ENCODE peak calls at places on chromosomes 5 and 9, in ten cellular contexts. J is Karpas-422; H is cardiac muscle cell; W is coronary artery; O is endodermal cell; B is psoas muscle; P is CD8-positive, alpha-beta T cell; K is MM.1S; G is foreskin keratinocyte; V is caudate nucleus. E is an unnamed sample.

GRCh38 chr5:138664276-138664943 is 88.8 kb upstream of the CTNNA1 start:
- DNase-seq in B (no peak), P (no peak), J (peak), G (peak), V (peak), K (no peak), W (no peak), H (peak), O (no peak), E (no peak)

GRCh38 chr9:12813960-12814876 is 39.4 kb downstream of the LURAP1L start:
- DNase-seq in P (no peak), W (peak), H (peak), G (peak), J (no peak), V (no peak), B (peak), K (peak), O (no peak), E (peak)

GRCh38 chr5:39670391-39670790 is 245.6 kb upstream of the DAB2 start:
- DNase-seq in V (no peak), W (no peak), P (no peak), J (no peak), K (no peak), B (no peak), G (no peak), H (no peak), O (no peak), E (no peak)

GRCh38 chr9:130289711-130290241 is 24.2 kb downstream of the HMCN2 start:
- DNase-seq in O (peak), G (no peak), V (no peak), B (no peak), P (no peak), J (no peak), K (no peak), H (no peak), W (no peak), E (no peak)

GRCh38 chr5:61352612-61353156 is 20.6 kb downstream of the ZSWIM6 start:
- DNase-seq in O (no peak), B (no peak), J (no peak), W (no peak), H (no peak), V (no peak), K (no peak), G (no peak), P (no peak), E (no peak)

GRCh38 chr5:131635755-131636479 is 888 bp upstream of the RAPGEF6 start:
- DNase-seq in J (peak), W (no peak), O (no peak), P (no peak), G (no peak), K (peak), B (no peak), H (peak), V (no peak), E (no peak)

GRCh38 chr9:86315088-86315487 is 32.8 kb upstream of the ISCA1 start:
- DNase-seq in J (no peak), G (no peak), B (no peak), V (no peak), O (no peak), P (no peak), H (peak), K (no peak), W (no peak), E (no peak)

GRCh38 chr5:126198509-126198908 is 224.7 kb upstream of the GRAMD2B start:
- DNase-seq in H (no peak), O (no peak), G (no peak), W (no peak), J (no peak), K (no peak), B (no peak), P (no peak), V (no peak), E (no peak)

GRCh38 chr5:103505581-103506305 is 56.8 kb downstream of the NUDT12 start:
- DNase-seq in O (no peak), B (no peak), W (no peak), V (no peak), P (no peak), K (no peak), H (peak), J (no peak), G (peak), E (no peak)

GRCh38 chr5:96335873-96336272 is 97.2 kb downstream of the PCSK1 start:
- DNase-seq in G (peak), H (no peak), P (no peak), O (no peak), B (no peak), W (no peak), J (no peak), K (no peak), V (no peak), E (no peak)

GRCh38 chr5:177471610-177472356 is 1.7 kb downstream of the DBN1 start:
- DNase-seq in G (no peak), P (peak), W (no peak), K (no peak), V (no peak), O (peak), J (no peak), H (peak), B (peak), E (no peak)

GRCh38 chr5:177468329-177469058 is 4.9 kb downstream of the DBN1 start:
- DNase-seq in G (peak), O (peak), K (no peak), B (peak), H (no peak), P (no peak), W (no peak), V (no peak), J (no peak), E (no peak)

GRCh38 chr5:177469061-177469628 is 4.3 kb downstream of the DBN1 start:
- DNase-seq in B (peak), W (no peak), K (no peak), H (no peak), G (no peak), O (peak), V (peak), P (no peak), J (no peak), E (no peak)

GRCh38 chr5:177470759-177471536 is 2.5 kb downstream of the DBN1 start:
- DNase-seq in G (no peak), J (no peak), V (no peak), B (no peak), K (no peak), W (no peak), H (no peak), P (no peak), O (peak), E (no peak)

GRCh38 chr5:177469750-177470525 is 3.5 kb downstream of the DBN1 start:
- DNase-seq in H (no peak), G (no peak), J (no peak), P (no peak), O (no peak), K (no peak), W (no peak), B (no peak), V (no peak), E (no peak)
- H3K27ac ChIP-seq in H (no peak), G (no peak), J (no peak), P (no peak), O (peak), K (no peak), W (peak), B (no peak), V (peak), E (peak)

GRCh38 chr5:43729846-43730478 is 127.0 kb downstream of the NNT start:
- DNase-seq in W (no peak), P (no peak), K (peak), V (no peak), G (peak), B (no peak), H (peak), O (no peak), J (peak), E (no peak)
- H3K27ac ChIP-seq in W (no peak), P (no peak), K (no peak), V (no peak), G (no peak), B (no peak), H (no peak), O (no peak), J (no peak), E (no peak)

DNA sequence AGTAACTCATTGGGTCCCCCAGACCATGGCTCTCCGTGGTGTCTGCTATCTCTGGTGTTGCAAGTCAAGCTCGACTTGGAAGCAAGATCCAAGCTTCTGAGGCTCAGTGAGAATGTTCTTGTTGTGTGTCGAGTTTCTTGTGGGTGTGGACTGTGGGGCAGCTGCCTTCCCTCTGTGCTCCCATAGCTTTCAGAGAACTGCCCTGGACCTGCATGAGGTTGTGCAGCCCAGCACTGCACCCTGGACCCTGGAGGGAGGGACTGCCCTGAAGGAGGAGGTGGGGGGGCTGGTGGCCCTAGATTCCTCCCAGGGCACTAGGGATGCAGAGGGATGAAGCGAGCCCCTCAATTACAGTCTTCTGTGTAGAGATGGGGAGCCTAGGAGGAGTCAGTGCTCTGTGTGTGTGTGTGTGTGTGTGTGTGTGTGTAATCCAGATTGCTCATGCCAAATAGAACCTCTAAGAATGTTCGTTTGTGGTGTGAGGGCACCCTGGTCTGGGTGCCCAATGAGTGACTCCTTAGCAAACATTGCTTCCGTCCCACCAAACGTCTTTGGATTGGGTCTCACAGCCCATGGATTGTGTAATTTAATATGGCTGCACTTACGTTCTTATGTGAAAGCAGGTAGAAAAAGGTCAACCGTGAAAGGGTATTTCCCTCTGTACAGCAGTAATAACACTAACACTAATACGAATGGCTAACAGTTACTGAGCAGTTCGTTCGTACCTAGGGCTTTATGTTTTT is 143.3 kb upstream of the LMX1B start:
- DNase-seq in J (no peak), B (no peak), H (peak), W (no peak), P (no peak), K (peak), G (no peak), O (no peak), V (no peak), E (no peak)
- H3K27ac ChIP-seq in J (no peak), B (no peak), H (no peak), W (no peak), P (peak), K (peak), G (no peak), O (no peak), V (no peak), E (no peak)

DNA sequence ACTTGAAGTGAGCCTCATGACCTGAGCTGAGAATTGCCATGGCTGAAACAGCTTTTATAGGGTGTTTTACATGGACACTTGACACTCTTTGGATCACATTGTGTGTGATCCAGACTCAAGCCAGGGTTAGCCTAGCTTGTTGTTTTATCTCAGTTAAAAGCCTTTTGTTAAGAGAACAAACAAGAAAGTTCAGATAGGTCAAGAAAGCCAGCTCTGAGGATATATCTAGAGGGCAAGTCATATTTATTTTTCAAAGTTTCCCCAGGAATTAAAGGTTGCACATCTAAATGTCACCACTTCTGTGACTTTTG is 134.6 kb downstream of the C9orf152 start:
- DNase-seq in H (no peak), K (no peak), B (no peak), P (no peak), G (no peak), J (no peak), W (no peak), O (no peak), V (no peak), E (no peak)
- H3K27ac ChIP-seq in H (peak), K (no peak), B (peak), P (no peak), G (no peak), J (no peak), W (no peak), O (no peak), V (no peak), E (peak)

GRCh38 chr5:72470817-72471216 is 36.4 kb downstream of the ZNF366 start:
- DNase-seq in K (no peak), P (no peak), B (no peak), G (peak), W (no peak), V (no peak), H (peak), J (no peak), O (no peak), E (no peak)
- H3K27ac ChIP-seq in K (no peak), P (no peak), B (no peak), G (no peak), W (no peak), V (no peak), H (no peak), J (no peak), O (no peak), E (no peak)

GRCh38 chr9:97670586-97670985 is 26.6 kb downstream of the XPA start:
- DNase-seq in G (no peak), O (no peak), P (no peak), B (no peak), H (no peak), J (no peak), V (no peak), K (no peak), W (no peak), E (no peak)
- H3K27ac ChIP-seq in G (no peak), O (no peak), P (no peak), B (no peak), H (no peak), J (no peak), V (no peak), K (no peak), W (no peak), E (no peak)

DNA sequence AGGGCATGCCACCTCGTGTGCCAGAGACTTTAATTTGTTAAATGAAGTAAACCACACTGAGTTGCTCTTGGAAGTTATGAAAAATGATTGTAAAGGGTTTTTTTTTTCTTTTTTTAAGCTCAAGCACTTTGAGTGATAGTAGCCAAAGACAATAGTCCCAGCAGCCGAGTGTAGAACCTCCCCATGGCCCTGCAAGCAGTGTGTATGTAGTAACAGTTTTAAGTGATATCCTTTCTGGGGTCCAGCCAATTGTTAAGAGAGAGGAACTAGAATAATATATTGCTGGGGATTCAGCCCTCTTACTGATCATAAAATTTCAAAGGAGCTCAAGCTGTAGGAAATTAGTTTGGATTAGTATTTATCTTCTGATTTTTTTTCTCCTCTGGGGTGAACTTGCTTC is 43.1 kb downstream of the NPR3 start:
- DNase-seq in B (no peak), W (no peak), H (no peak), P (no peak), V (no peak), K (no peak), G (no peak), J (no peak), O (no peak), E (no peak)
- H3K27ac ChIP-seq in B (no peak), W (peak), H (no peak), P (no peak), V (no peak), K (no peak), G (no peak), J (no peak), O (no peak), E (peak)

GRCh38 chr5:91386120-91386519 is 3.0 kb upstream of the ARRDC3 start:
- DNase-seq in W (no peak), O (no peak), J (no peak), G (no peak), K (no peak), V (no peak), B (no peak), P (no peak), H (no peak), E (no peak)

GRCh38 chr5:91382530-91383026 is 539 bp downstream of the ARRDC3 start:
- DNase-seq in B (no peak), G (peak), J (peak), H (peak), V (no peak), O (peak), W (no peak), K (peak), P (peak), E (no peak)

GRCh38 chr5:91383956-91384300 is 811 bp upstream of the ARRDC3 start:
- DNase-seq in K (peak), V (no peak), B (no peak), H (no peak), G (no peak), O (peak), J (peak), W (no peak), P (no peak), E (no peak)

GRCh38 chr5:91383027-91383955 is at the start of gene ARRDC3:
- DNase-seq in G (peak), K (peak), V (peak), W (peak), J (peak), H (peak), B (peak), P (peak), O (peak), E (peak)

GRCh38 chr5:91384671-91385430 is 1.7 kb upstream of the ARRDC3 start:
- DNase-seq in O (peak), B (no peak), V (peak), K (peak), P (no peak), W (no peak), G (peak), H (peak), J (peak), E (no peak)
- H3K27ac ChIP-seq in O (peak), B (peak), V (peak), K (peak), P (no peak), W (peak), G (peak), H (peak), J (peak), E (peak)

GRCh38 chr9:34507556-34507955 is 15.2 kb downstream of the ENHO start:
- DNase-seq in W (no peak), V (no peak), G (no peak), O (peak), H (no peak), K (no peak), J (no peak), B (no peak), P (no peak), E (peak)

GRCh38 chr9:34507966-34508365 is 14.8 kb downstream of the ENHO start:
- DNase-seq in J (peak), G (no peak), P (no peak), H (no peak), O (no peak), B (no peak), W (no peak), K (no peak), V (no peak), E (peak)

GRCh38 chr9:34505370-34506120 is 17.2 kb downstream of the ENHO start:
- DNase-seq in W (no peak), P (no peak), O (no peak), G (no peak), V (no peak), J (no peak), B (no peak), H (no peak), K (no peak), E (no peak)

GRCh38 chr9:34508463-34508862 is 14.3 kb downstream of the ENHO start:
- DNase-seq in W (no peak), K (no peak), B (no peak), G (no peak), O (no peak), V (no peak), J (no peak), H (no peak), P (no peak), E (no peak)

DNA sequence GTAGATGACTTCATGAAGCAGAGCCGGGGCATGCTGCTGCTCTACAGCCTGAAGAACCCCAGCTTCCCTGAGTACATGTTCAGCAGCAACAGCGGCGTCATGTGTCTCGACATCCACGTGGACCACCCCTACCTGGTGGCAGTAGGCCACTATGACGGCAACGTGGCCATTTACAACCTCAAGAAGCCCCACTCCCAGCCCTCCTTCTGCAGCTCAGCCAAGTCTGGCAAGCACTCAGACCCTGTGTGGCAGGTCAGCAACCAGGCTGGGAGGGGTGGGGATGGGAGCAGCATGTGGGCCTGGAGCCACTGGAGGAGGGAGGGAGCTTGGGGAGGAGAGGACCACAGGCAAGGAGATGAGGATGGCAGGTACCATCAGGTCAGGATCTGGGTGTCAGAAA is 16.2 kb downstream of the ENHO start:
- DNase-seq in P (no peak), O (peak), V (no peak), J (no peak), H (no peak), G (no peak), W (no peak), B (no peak), K (no peak), E (peak)
- H3K27ac ChIP-seq in P (no peak), O (no peak), V (peak), J (no peak), H (no peak), G (no peak), W (no peak), B (no peak), K (no peak), E (no peak)

GRCh38 chr5:176416965-176417364 is 626 bp upstream of the CLTB start:
- DNase-seq in P (no peak), B (no peak), J (no peak), O (no peak), G (no peak), H (no peak), K (no peak), V (no peak), W (no peak), E (peak)

GRCh38 chr5:176413709-176414191 is 2.6 kb downstream of the CLTB start:
- DNase-seq in K (no peak), G (no peak), H (no peak), P (no peak), W (no peak), O (no peak), J (no peak), B (no peak), V (no peak), E (no peak)

GRCh38 chr5:176414704-176415103 is 1.6 kb downstream of the CLTB start:
- DNase-seq in K (no peak), O (no peak), H (no peak), V (no peak), P (no peak), J (no peak), B (no peak), W (no peak), G (no peak), E (no peak)

GRCh38 chr5:176416123-176416924 is at the start of gene CLTB:
- DNase-seq in J (peak), O (peak), W (peak), K (peak), B (peak), P (peak), V (peak), G (peak), H (peak), E (peak)

DNA sequence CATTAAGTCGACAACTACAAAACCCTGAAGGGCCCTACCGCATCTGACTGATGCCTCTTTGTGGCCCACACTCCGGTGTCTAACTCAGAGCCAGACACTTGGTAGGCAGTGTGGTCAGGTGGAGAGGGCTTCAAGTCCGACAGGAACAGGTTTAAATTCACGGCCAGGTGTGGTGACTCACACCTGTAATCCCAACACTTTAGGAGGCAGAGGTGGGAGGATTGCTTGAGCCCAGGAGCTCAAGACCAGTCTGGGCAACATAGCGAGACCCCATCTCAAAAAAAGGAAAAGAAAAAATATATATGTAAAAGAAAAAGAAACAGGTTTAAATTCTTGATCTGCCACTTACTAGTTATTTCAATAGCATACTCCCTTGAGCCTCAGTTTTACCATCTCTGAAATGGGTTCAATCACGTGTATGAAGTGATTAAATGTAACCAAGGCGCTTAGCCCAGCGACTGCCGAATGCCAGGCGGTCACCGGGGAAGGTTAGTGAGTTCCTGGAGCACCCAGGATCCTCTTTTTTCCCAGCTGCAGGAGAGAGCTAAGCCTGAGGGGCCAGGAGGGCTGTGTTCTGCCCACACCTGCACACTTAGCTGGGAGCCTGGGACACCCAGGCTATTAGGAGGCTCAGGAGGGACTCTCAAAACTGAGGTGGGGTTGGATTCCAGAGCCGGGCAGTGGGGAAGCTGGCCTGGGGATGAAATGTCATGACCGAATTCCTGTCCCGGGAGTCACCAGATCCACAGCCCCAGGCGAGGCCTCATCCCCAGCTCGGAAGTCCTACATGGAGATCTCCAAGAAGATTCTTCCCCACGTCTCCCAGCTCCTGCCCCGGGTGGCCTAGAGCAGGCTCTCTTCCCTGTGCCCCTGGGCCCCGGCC is 858 bp downstream of the CLTB start:
- DNase-seq in K (no peak), O (peak), H (peak), V (no peak), G (peak), J (peak), W (peak), P (no peak), B (peak), E (peak)
- H3K27ac ChIP-seq in K (peak), O (no peak), H (peak), V (peak), G (peak), J (peak), W (peak), P (peak), B (peak), E (peak)